ENCODE peak calls at places on chromosomes 5 and 9, in nine cellular contexts. B is neural crest cell, R is fibroblast of lung, Q is dorsolateral prefrontal cortex, S is mesothelial cell of epicardium, I is IMR-90, J is cardiac fibroblast, U is nephron progenitor cell, T is sigmoid colon. K is an unnamed sample.

GRCh38 chr5:169100735-169101075 is 200.2 kb downstream of the SLIT3 start:
- DNase-seq in B (no peak), R (no peak), Q (no peak), S (no peak), I (no peak), J (peak), U (no peak), T (no peak), K (no peak)

GRCh38 chr9:89080193-89080592 is 88.9 kb downstream of the S1PR3 start:
- DNase-seq in B (no peak), R (peak), Q (no peak), S (no peak), I (peak), J (peak), U (no peak), T (peak), K (no peak)

GRCh38 chr5:68331202-68332108 is 115.9 kb downstream of the PIK3R1 start:
- DNase-seq in B (no peak), R (peak), Q (no peak), S (no peak), I (peak), J (peak), U (no peak), T (no peak), K (peak)

GRCh38 chr9:107841078-107841477 is 351.5 kb upstream of the KLF4 start:
- DNase-seq in B (no peak), R (no peak), Q (no peak), S (no peak), I (no peak), J (no peak), U (no peak), T (no peak), K (no peak)

GRCh38 chr5:95414441-95414840 is 23.3 kb downstream of the FAM81B start:
- DNase-seq in B (no peak), R (no peak), Q (no peak), S (no peak), I (no peak), J (no peak), U (no peak), T (no peak), K (no peak)

GRCh38 chr5:130992621-130993020 is 172.4 kb downstream of the HINT1 start:
- DNase-seq in B (no peak), R (no peak), Q (no peak), S (no peak), I (no peak), J (no peak), U (no peak), T (no peak), K (no peak)

GRCh38 chr5:179825655-179826182 is 5.0 kb downstream of the SQSTM1 start:
- DNase-seq in B (no peak), R (no peak), Q (no peak), S (no peak), I (no peak), J (no peak), U (no peak), T (peak), K (no peak)

GRCh38 chr5:144864113-144864512 is 693.4 kb downstream of the KCTD16 start:
- DNase-seq in B (no peak), R (no peak), Q (no peak), S (no peak), I (no peak), J (no peak), U (no peak), T (no peak), K (no peak)

GRCh38 chr5:177109810-177110209 is 23.1 kb downstream of the FGFR4 start:
- DNase-seq in B (no peak), R (no peak), Q (no peak), S (no peak), I (no peak), J (no peak), U (no peak), T (no peak), K (no peak)

GRCh38 chr9:121650220-121651013 is 1.0 kb upstream of the DAB2IP start:
- DNase-seq in B (peak), R (peak), Q (no peak), S (peak), I (peak), J (peak), U (peak), T (peak), K (peak)

GRCh38 chr5:6450235-6450860 is 1.7 kb downstream of the UBE2QL1 start:
- DNase-seq in B (no peak), R (no peak), Q (no peak), S (no peak), I (no peak), J (no peak), U (no peak), T (no peak), K (no peak)

GRCh38 chr5:161719157-161719556 is 33.6 kb downstream of the GABRA6 start:
- DNase-seq in B (no peak), R (no peak), Q (no peak), S (no peak), I (no peak), J (no peak), U (no peak), T (no peak), K (no peak)

GRCh38 chr9:89730715-89731114 is 125.9 kb downstream of the GADD45G start:
- DNase-seq in B (no peak), R (no peak), Q (no peak), S (no peak), I (no peak), J (no peak), U (peak), T (no peak), K (no peak)

GRCh38 chr5:151070449-151070848 is 10.4 kb downstream of the TNIP1 start:
- DNase-seq in B (no peak), R (peak), Q (no peak), S (no peak), I (peak), J (no peak), U (no peak), T (no peak), K (no peak)

GRCh38 chr5:136631176-136631575 is 265.8 kb upstream of the TRPC7 start:
- DNase-seq in B (no peak), R (no peak), Q (no peak), S (no peak), I (no peak), J (no peak), U (no peak), T (no peak), K (peak)

GRCh38 chr9:107312651-107313050 is 29.6 kb downstream of the RAD23B start:
- DNase-seq in B (no peak), R (peak), Q (no peak), S (no peak), I (peak), J (peak), U (no peak), T (no peak), K (peak)

GRCh38 chr9:32873131-32873530 is 89.8 kb downstream of the TMEM215 start:
- DNase-seq in B (no peak), R (no peak), Q (no peak), S (no peak), I (no peak), J (no peak), U (no peak), T (no peak), K (no peak)

GRCh38 chr9:97934321-97935115 is 3.5 kb downstream of the HEMGN start:
- DNase-seq in B (no peak), R (no peak), Q (no peak), S (no peak), I (no peak), J (no peak), U (no peak), T (no peak), K (no peak)

GRCh38 chr9:119963798-119964372 is 594.6 kb upstream of the BRINP1 start:
- DNase-seq in B (no peak), R (peak), Q (no peak), S (peak), I (peak), J (peak), U (peak), T (no peak), K (peak)

GRCh38 chr5:150638488-150639316 is 1.8 kb upstream of the SYNPO start:
- DNase-seq in B (no peak), R (no peak), Q (no peak), S (no peak), I (no peak), J (no peak), U (no peak), T (no peak), K (no peak)

GRCh38 chr9:91677822-91678221 is 254.2 kb upstream of the NFIL3 start:
- DNase-seq in B (no peak), R (no peak), Q (no peak), S (no peak), I (no peak), J (no peak), U (no peak), T (no peak), K (no peak)

GRCh38 chr9:114156311-114156657 is 947 bp downstream of the COL27A1 start:
- DNase-seq in B (no peak), R (no peak), Q (no peak), S (no peak), I (no peak), J (no peak), U (no peak), T (no peak), K (no peak)

GRCh38 chr5:156838966-156839365 is 11.1 kb upstream of the PPP1R2B start:
- DNase-seq in B (no peak), R (no peak), Q (no peak), S (no peak), I (no peak), J (no peak), U (no peak), T (no peak), K (no peak)

GRCh38 chr5:179421156-179421895 is 76.1 kb upstream of the ADAMTS2 start:
- DNase-seq in B (no peak), R (no peak), Q (no peak), S (no peak), I (no peak), J (no peak), U (no peak), T (peak), K (no peak)

GRCh38 chr5:59615272-59615671 is 278.3 kb downstream of the PDE4D start:
- DNase-seq in B (no peak), R (peak), Q (no peak), S (no peak), I (no peak), J (peak), U (no peak), T (no peak), K (peak)

GRCh38 chr9:12680341-12680740 is 12.8 kb upstream of the TYRP1 start:
- DNase-seq in B (no peak), R (no peak), Q (no peak), S (no peak), I (peak), J (peak), U (no peak), T (no peak), K (peak)

GRCh38 chr9:87116492-87116891 is 169.2 kb upstream of the GAS1 start:
- DNase-seq in B (no peak), R (no peak), Q (no peak), S (no peak), I (no peak), J (no peak), U (no peak), T (no peak), K (no peak)

GRCh38 chr9:87112656-87113055 is 165.3 kb upstream of the GAS1 start:
- DNase-seq in B (no peak), R (no peak), Q (no peak), S (no peak), I (peak), J (peak), U (no peak), T (no peak), K (peak)

GRCh38 chr9:87115790-87116189 is 168.5 kb upstream of the GAS1 start:
- DNase-seq in B (no peak), R (peak), Q (no peak), S (no peak), I (peak), J (peak), U (no peak), T (no peak), K (peak)

GRCh38 chr9:87111010-87111409 is 163.7 kb upstream of the GAS1 start:
- DNase-seq in B (no peak), R (no peak), Q (no peak), S (no peak), I (no peak), J (no peak), U (no peak), T (no peak), K (no peak)

DNA sequence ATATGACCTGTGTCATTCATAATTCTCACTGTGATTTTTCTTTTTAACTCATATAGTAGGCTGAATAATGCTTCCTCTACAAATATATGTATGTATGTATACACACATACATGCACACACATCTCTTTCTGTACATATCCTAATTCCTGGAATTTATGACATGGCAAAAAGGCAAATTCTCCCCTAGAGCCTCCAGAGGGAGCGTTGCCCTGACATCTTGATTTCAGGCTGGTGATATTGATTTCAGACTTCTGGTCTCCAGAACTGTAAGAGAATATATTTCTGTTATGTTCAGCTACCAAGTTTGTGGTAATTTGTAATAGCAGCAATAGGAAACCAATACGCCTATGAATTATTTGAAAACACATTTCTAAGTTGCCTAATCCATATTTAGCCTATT is 166.6 kb upstream of the GAS1 start:
- DNase-seq in B (no peak), R (peak), Q (no peak), S (no peak), I (no peak), J (no peak), U (no peak), T (no peak), K (no peak)
- TF ChIP-seq CTCF in B (no peak), R (peak), Q (no peak), S (no peak), I (no peak), J (no peak), U (no peak), T (no peak), K (peak)

DNA sequence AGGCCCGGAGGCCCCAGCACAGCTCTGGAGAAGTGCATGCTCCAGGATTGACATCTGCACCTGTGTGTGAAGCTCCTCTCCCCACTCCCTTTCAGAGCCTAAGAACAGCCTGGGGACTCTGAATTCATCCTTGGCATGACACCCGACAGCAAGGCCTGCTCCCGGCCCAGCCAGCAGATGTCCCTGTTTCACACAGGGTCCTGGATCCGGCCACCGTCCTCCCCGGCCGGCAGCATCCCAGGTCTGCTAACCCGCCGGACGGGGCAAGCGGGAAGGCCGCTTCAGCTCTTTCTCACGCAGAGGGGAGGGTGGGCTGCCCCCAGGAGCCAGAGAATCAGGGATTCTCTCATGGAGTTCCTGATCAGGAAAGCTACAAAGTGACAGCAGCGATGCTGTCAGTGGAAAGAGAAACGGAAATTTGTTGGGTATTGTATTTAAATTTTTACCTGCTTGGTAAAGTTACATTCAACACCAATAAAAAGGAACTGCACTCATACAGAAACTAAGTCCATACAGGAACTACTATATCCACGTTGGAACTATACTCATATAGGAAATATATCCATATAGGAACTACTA is 325.3 kb upstream of the IRX4 start:
- DNase-seq in B (peak), R (no peak), Q (no peak), S (no peak), I (no peak), J (no peak), U (peak), T (no peak), K (no peak)
- TF ChIP-seq CTCF in B (peak), R (peak), Q (no peak), S (no peak), I (no peak), J (no peak), U (peak), T (no peak), K (no peak)

DNA sequence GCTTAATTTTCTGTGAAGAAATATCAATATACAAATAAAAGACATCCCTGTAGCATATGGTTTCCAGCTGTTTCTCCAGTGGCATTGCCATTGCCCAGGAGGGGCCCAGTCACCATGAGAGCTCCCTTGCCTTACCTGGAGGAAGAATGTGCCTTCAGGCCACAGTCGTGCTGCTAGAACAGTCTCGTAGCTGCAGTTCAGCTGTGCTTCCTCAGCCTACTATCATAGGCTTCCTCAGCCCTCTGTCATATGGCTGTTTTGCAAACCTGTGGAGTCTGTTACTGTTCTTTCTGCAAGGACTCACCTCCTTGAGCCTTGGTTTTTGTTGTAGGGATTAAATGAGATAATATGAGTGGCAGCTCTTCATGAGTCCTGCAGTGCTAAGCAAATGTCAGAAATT is 67.6 kb downstream of the RCL1 start:
- DNase-seq in B (no peak), R (no peak), Q (no peak), S (no peak), I (peak), J (no peak), U (no peak), T (no peak), K (no peak)
- TF ChIP-seq CTCF in B (no peak), R (no peak), Q (no peak), S (no peak), I (no peak), J (no peak), U (no peak), T (no peak), K (no peak)

DNA sequence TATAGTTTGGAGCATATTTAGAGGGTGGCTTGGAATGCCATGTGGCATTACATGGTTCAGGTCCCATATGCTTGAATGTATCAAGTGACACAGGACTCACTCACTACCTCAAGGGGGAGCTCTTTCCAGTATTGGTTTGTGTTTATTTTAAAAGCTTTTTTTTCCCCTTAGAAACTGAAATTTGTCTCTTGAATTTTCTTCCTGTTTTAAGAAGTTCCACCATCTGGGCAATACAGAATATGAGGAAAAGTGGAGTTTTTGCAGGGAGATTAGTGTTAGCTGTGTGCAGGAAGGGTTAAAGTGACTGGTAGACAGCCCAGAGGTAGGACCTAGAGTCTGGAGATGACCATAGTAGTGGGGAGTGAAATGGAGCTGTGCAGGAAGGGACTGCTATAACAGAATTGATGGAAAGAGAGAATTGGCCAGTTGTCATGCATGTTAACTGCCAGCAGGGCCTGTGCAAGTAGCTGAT is 36.6 kb downstream of the CTNNA1 start:
- DNase-seq in B (no peak), R (peak), Q (no peak), S (no peak), I (peak), J (peak), U (peak), T (no peak), K (peak)
- TF ChIP-seq CTCF in B (peak), R (peak), Q (peak), S (peak), I (peak), J (peak), U (peak), T (no peak), K (peak)

GRCh38 chr9:109063765-109064164 is 50.5 kb upstream of the CTNNAL1 start:
- DNase-seq in B (no peak), R (no peak), Q (no peak), S (no peak), I (peak), J (peak), U (no peak), T (no peak), K (peak)
- TF ChIP-seq CTCF in B (no peak), R (no peak), Q (no peak), S (no peak), I (peak), J (no peak), U (no peak), T (no peak), K (peak)

K was measured in choroid plexus epithelial cell.